ENCODE peak calls at places on chromosome 2, in six cellular contexts. B is adrenal gland, F is choroid plexus epithelial cell, V is right cardiac atrium, M is astrocyte of the spinal cord, T is T-helper 1 cell. D is an unnamed sample.

GRCh38 chr2:9326975-9327374 is 96.4 kb downstream of the ITGB1BP1 start:
- DNase-seq in B (no peak), F (peak), V (no peak), M (peak), T (no peak), D (peak)

GRCh38 chr2:144924827-144925226 is 404.9 kb upstream of the ZEB2 start:
- DNase-seq in B (no peak), F (no peak), V (no peak), M (no peak), T (no peak), D (no peak)

GRCh38 chr2:23427976-23428375 is 43.0 kb downstream of the KLHL29 start:
- DNase-seq in B (no peak), F (no peak), V (no peak), M (no peak), T (no peak), D (no peak)

GRCh38 chr2:32051836-32052439 is 11.4 kb upstream of the SPAST start:
- DNase-seq in B (no peak), F (no peak), V (no peak), M (no peak), T (no peak), D (no peak)

GRCh38 chr2:158144914-158145625 is 43.4 kb downstream of the UPP2 start:
- DNase-seq in B (no peak), F (no peak), V (peak), M (no peak), T (no peak), D (no peak)

GRCh38 chr2:45432406-45432805 is 178.7 kb downstream of the SRBD1 start:
- DNase-seq in B (no peak), F (peak), V (no peak), M (no peak), T (no peak), D (peak)

GRCh38 chr2:953975-954686 is 3.5 kb downstream of the SNTG2 start:
- DNase-seq in B (no peak), F (peak), V (no peak), M (peak), T (no peak), D (peak)

GRCh38 chr2:99777266-99777640 is 287.4 kb upstream of the REV1 start:
- DNase-seq in B (no peak), F (no peak), V (no peak), M (peak), T (no peak), D (no peak)

GRCh38 chr2:37576831-37577230 is 94.6 kb downstream of the CDC42EP3 start:
- DNase-seq in B (no peak), F (no peak), V (no peak), M (peak), T (no peak), D (no peak)

GRCh38 chr2:46352621-46353020 is 55.4 kb downstream of the EPAS1 start:
- DNase-seq in B (no peak), F (no peak), V (peak), M (no peak), T (no peak), D (no peak)

GRCh38 chr2:102226612-102227351 is 40.0 kb downstream of the IL1RL2 start:
- DNase-seq in B (peak), F (peak), V (no peak), M (peak), T (no peak), D (no peak)

GRCh38 chr2:186909095-186909494 is 60.1 kb upstream of the ZSWIM2 start:
- DNase-seq in B (no peak), F (no peak), V (no peak), M (no peak), T (no peak), D (no peak)

GRCh38 chr2:157628532-157629415 is at the start of gene ACVR1C:
- DNase-seq in B (peak), F (peak), V (peak), M (peak), T (peak), D (peak)

GRCh38 chr2:32804205-32804604 is 142.5 kb upstream of the LTBP1 start:
- DNase-seq in B (no peak), F (no peak), V (no peak), M (no peak), T (no peak), D (no peak)

GRCh38 chr2:50546790-50547189 is 485.1 kb downstream of the NRXN1 start:
- DNase-seq in B (no peak), F (no peak), V (no peak), M (no peak), T (no peak), D (no peak)

GRCh38 chr2:3349211-3349693 is 28.4 kb downstream of the EIPR1 start:
- DNase-seq in B (no peak), F (peak), V (peak), M (peak), T (no peak), D (no peak)

GRCh38 chr2:118854507-118855300 is 7.3 kb upstream of the EN1 start:
- DNase-seq in B (no peak), F (no peak), V (no peak), M (no peak), T (no peak), D (no peak)

GRCh38 chr2:169258045-169258601 is 104.2 kb downstream of the LRP2 start:
- DNase-seq in B (no peak), F (peak), V (no peak), M (no peak), T (no peak), D (no peak)

GRCh38 chr2:212958757-212959295 is 192.6 kb downstream of the IKZF2 start:
- DNase-seq in B (no peak), F (peak), V (no peak), M (no peak), T (no peak), D (peak)